ENCODE peak calls at places on chromosomes 2 and 18, in six cellular contexts. One of them, this sample, is unnamed. For H3K4me1, the result is how much of the 10 kb centered on the place peaks cover.

GRCh38 chr2:202135111-202135874 is 62.2 kb downstream of the KIAA2012 start:
- DNase-seq in A549: no peak
- DNase-seq in CD4-positive, alpha-beta memory T cell: no peak
- DNase-seq in breast epithelium: peak
- DNase-seq in thoracic aorta: peak
- DNase-seq in H1: no peak
- DNase-seq in this sample: no peak

GRCh38 chr2:116879646-116880045 is 934.8 kb upstream of the DDX18 start:
- DNase-seq in A549: no peak
- DNase-seq in CD4-positive, alpha-beta memory T cell: no peak
- DNase-seq in breast epithelium: no peak
- DNase-seq in thoracic aorta: no peak
- DNase-seq in H1: no peak
- DNase-seq in this sample: no peak

GRCh38 chr2:216773072-216773471 is 77.7 kb upstream of the IGFBP5 start:
- DNase-seq in A549: no peak
- DNase-seq in CD4-positive, alpha-beta memory T cell: no peak
- DNase-seq in breast epithelium: no peak
- DNase-seq in thoracic aorta: no peak
- DNase-seq in H1: no peak
- DNase-seq in this sample: peak

GRCh38 chr2:191935247-191935646 is 88.4 kb upstream of the CAVIN2 start:
- DNase-seq in A549: no peak
- DNase-seq in CD4-positive, alpha-beta memory T cell: no peak
- DNase-seq in breast epithelium: no peak
- DNase-seq in thoracic aorta: no peak
- DNase-seq in H1: no peak
- DNase-seq in this sample: no peak

GRCh38 chr18:63773616-63774015 is 1.6 kb upstream of the SERPINB7 start:
- DNase-seq in A549: no peak
- DNase-seq in CD4-positive, alpha-beta memory T cell: no peak
- DNase-seq in breast epithelium: no peak
- DNase-seq in thoracic aorta: no peak
- DNase-seq in H1: no peak
- DNase-seq in this sample: no peak

GRCh38 chr2:118325556-118325955 is 237.3 kb downstream of the INSIG2 start:
- DNase-seq in A549: no peak
- DNase-seq in CD4-positive, alpha-beta memory T cell: no peak
- DNase-seq in breast epithelium: no peak
- DNase-seq in thoracic aorta: no peak
- DNase-seq in H1: no peak
- DNase-seq in this sample: no peak

GRCh38 chr2:158221055-158222021 is 119.7 kb downstream of the UPP2 start:
- DNase-seq in A549: no peak
- DNase-seq in CD4-positive, alpha-beta memory T cell: no peak
- DNase-seq in breast epithelium: no peak
- DNase-seq in thoracic aorta: no peak
- DNase-seq in H1: no peak
- DNase-seq in this sample: peak

GRCh38 chr2:98828369-98828744 is 97.4 kb upstream of the MGAT4A start:
- DNase-seq in A549: no peak
- DNase-seq in CD4-positive, alpha-beta memory T cell: no peak
- DNase-seq in breast epithelium: no peak
- DNase-seq in thoracic aorta: no peak
- DNase-seq in H1: no peak
- DNase-seq in this sample: no peak

GRCh38 chr2:200944467-200945394 is 18.7 kb downstream of the ORC2 start:
- DNase-seq in A549: peak
- DNase-seq in CD4-positive, alpha-beta memory T cell: no peak
- DNase-seq in breast epithelium: no peak
- DNase-seq in thoracic aorta: no peak
- DNase-seq in H1: no peak
- DNase-seq in this sample: no peak

GRCh38 chr2:157279331-157279730 is 21.8 kb downstream of the GALNT5 start:
- DNase-seq in A549: no peak
- DNase-seq in CD4-positive, alpha-beta memory T cell: no peak
- DNase-seq in breast epithelium: no peak
- DNase-seq in thoracic aorta: no peak
- DNase-seq in H1: no peak
- DNase-seq in this sample: no peak

GRCh38 chr2:133286326-133286922 is 281.8 kb downstream of the NCKAP5 start:
- DNase-seq in A549: no peak
- DNase-seq in CD4-positive, alpha-beta memory T cell: no peak
- DNase-seq in breast epithelium: no peak
- DNase-seq in thoracic aorta: no peak
- DNase-seq in H1: no peak
- DNase-seq in this sample: no peak

GRCh38 chr2:33069894-33070651 is 123.3 kb downstream of the LTBP1 start:
- DNase-seq in A549: peak
- DNase-seq in CD4-positive, alpha-beta memory T cell: no peak
- DNase-seq in breast epithelium: peak
- DNase-seq in thoracic aorta: peak
- DNase-seq in H1: peak
- DNase-seq in this sample: no peak

GRCh38 chr2:160309585-160309984 is 109.5 kb upstream of the ITGB6 start:
- DNase-seq in A549: no peak
- DNase-seq in CD4-positive, alpha-beta memory T cell: no peak
- DNase-seq in breast epithelium: no peak
- DNase-seq in thoracic aorta: no peak
- DNase-seq in H1: no peak
- DNase-seq in this sample: no peak

GRCh38 chr18:22563098-22563707 is 145.5 kb upstream of the CTAGE1 start:
- DNase-seq in A549: peak
- DNase-seq in CD4-positive, alpha-beta memory T cell: no peak
- DNase-seq in breast epithelium: peak
- DNase-seq in thoracic aorta: no peak
- DNase-seq in H1: no peak
- DNase-seq in this sample: peak

GRCh38 chr2:179657068-179657467 is 204.3 kb downstream of the ZNF385B start:
- DNase-seq in A549: no peak
- DNase-seq in CD4-positive, alpha-beta memory T cell: no peak
- DNase-seq in breast epithelium: no peak
- DNase-seq in thoracic aorta: no peak
- DNase-seq in H1: no peak
- DNase-seq in this sample: no peak

GRCh38 chr2:181517685-181518301 is 60.6 kb downstream of the ITGA4 start:
- DNase-seq in A549: no peak
- DNase-seq in CD4-positive, alpha-beta memory T cell: no peak
- DNase-seq in breast epithelium: peak
- DNase-seq in thoracic aorta: no peak
- DNase-seq in H1: no peak
- DNase-seq in this sample: no peak

GRCh38 chr2:197130318-197130717 is 180.3 kb downstream of the ANKRD44 start:
- DNase-seq in A549: no peak
- DNase-seq in CD4-positive, alpha-beta memory T cell: peak
- DNase-seq in breast epithelium: no peak
- DNase-seq in thoracic aorta: no peak
- DNase-seq in H1: no peak
- DNase-seq in this sample: no peak

GRCh38 chr2:88591684-88592083 is 35.6 kb downstream of the EIF2AK3 start:
- DNase-seq in A549: no peak
- DNase-seq in CD4-positive, alpha-beta memory T cell: no peak
- DNase-seq in breast epithelium: no peak
- DNase-seq in thoracic aorta: no peak
- DNase-seq in H1: no peak
- DNase-seq in this sample: no peak

GRCh38 chr2:100185105-100185504 is 42.7 kb upstream of the AFF3 start:
- DNase-seq in A549: no peak
- DNase-seq in CD4-positive, alpha-beta memory T cell: no peak
- DNase-seq in breast epithelium: no peak
- DNase-seq in thoracic aorta: no peak
- DNase-seq in H1: no peak
- DNase-seq in this sample: no peak

GRCh38 chr18:39450958-39451357 is 1885.4 kb upstream of the CELF4 start:
- DNase-seq in A549: no peak
- DNase-seq in CD4-positive, alpha-beta memory T cell: no peak
- DNase-seq in breast epithelium: no peak
- DNase-seq in thoracic aorta: no peak
- DNase-seq in H1: no peak
- DNase-seq in this sample: no peak

GRCh38 chr18:984004-984403 is 79.3 kb downstream of the ADCYAP1 start:
- DNase-seq in A549: no peak
- DNase-seq in CD4-positive, alpha-beta memory T cell: no peak
- DNase-seq in breast epithelium: no peak
- DNase-seq in thoracic aorta: no peak
- DNase-seq in H1: no peak
- DNase-seq in this sample: no peak

GRCh38 chr2:74501335-74502071 is 2.1 kb upstream of the LBX2 start:
- DNase-seq in A549: no peak
- DNase-seq in CD4-positive, alpha-beta memory T cell: no peak
- DNase-seq in breast epithelium: no peak
- DNase-seq in thoracic aorta: no peak
- DNase-seq in H1: no peak
- DNase-seq in this sample: no peak

GRCh38 chr2:74499269-74499939 is at the start of gene LBX2:
- DNase-seq in A549: no peak
- DNase-seq in CD4-positive, alpha-beta memory T cell: no peak
- DNase-seq in breast epithelium: no peak
- DNase-seq in thoracic aorta: no peak
- DNase-seq in H1: no peak
- DNase-seq in this sample: no peak

GRCh38 chr2:74502147-74502719 is 2.8 kb upstream of the LBX2 start:
- DNase-seq in A549: no peak
- DNase-seq in CD4-positive, alpha-beta memory T cell: no peak
- DNase-seq in breast epithelium: no peak
- DNase-seq in thoracic aorta: no peak
- DNase-seq in H1: no peak
- DNase-seq in this sample: no peak

GRCh38 chr2:74499940-74500577 is 656 bp upstream of the LBX2 start:
- DNase-seq in A549: no peak
- DNase-seq in CD4-positive, alpha-beta memory T cell: no peak
- DNase-seq in breast epithelium: no peak
- DNase-seq in thoracic aorta: no peak
- DNase-seq in H1: no peak
- DNase-seq in this sample: no peak

DNA sequence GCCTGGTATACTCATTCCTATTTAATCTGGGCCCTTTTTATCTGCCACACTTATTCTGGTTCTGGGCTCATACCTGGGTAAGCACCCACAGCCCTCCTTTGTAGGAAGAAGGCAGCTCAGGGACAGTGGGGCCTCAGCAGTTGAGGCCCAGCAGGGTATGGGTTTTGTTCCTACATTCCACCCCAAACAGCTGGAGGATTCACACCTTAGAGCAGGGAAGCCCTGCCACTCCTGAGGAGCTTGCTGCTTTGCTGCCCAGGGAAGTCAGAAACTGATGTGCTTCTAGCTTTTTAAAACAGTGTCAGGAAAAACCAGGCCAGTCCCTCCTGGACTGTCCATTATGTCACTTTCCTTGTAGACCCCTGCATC is 1.2 kb upstream of the LBX2 start:
- DNase-seq in A549: no peak
- DNase-seq in CD4-positive, alpha-beta memory T cell: no peak
- DNase-seq in breast epithelium: no peak
- DNase-seq in thoracic aorta: no peak
- DNase-seq in H1: no peak
- DNase-seq in this sample: no peak
- H3K4me1 ChIP-seq in A549: under half
- H3K4me1 ChIP-seq in CD4-positive, alpha-beta memory T cell: under half
- H3K4me1 ChIP-seq in breast epithelium: under half
- H3K4me1 ChIP-seq in thoracic aorta: under half
- H3K4me1 ChIP-seq in H1: under half
- H3K4me1 ChIP-seq in this sample: under half

DNA sequence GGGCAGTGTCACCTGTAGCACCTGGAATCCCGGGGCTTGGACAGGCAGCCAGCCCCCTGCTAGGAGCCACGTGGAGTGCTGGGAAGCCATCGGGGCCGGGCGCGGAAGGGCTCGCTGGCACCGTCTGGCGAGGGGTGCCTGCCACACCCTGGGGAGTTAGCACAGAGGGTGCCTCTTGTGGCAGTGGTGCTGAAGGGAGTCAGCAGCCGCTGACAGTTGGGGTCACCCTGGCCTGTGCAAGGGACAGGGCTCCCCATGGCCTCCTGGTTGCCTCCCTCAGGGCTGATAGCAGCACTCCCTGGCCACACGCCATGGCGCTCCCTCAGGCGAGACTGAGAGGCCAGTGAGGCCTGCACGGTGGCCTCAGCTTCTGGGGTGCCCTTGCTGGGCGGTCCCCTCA is 13.9 kb upstream of the D2HGDH start:
- DNase-seq in A549: no peak
- DNase-seq in CD4-positive, alpha-beta memory T cell: no peak
- DNase-seq in breast epithelium: no peak
- DNase-seq in thoracic aorta: no peak
- DNase-seq in H1: no peak
- DNase-seq in this sample: no peak
- H3K4me1 ChIP-seq in A549: under half
- H3K4me1 ChIP-seq in CD4-positive, alpha-beta memory T cell: under half
- H3K4me1 ChIP-seq in breast epithelium: under half
- H3K4me1 ChIP-seq in thoracic aorta: under half
- H3K4me1 ChIP-seq in H1: under half
- H3K4me1 ChIP-seq in this sample: under half

DNA sequence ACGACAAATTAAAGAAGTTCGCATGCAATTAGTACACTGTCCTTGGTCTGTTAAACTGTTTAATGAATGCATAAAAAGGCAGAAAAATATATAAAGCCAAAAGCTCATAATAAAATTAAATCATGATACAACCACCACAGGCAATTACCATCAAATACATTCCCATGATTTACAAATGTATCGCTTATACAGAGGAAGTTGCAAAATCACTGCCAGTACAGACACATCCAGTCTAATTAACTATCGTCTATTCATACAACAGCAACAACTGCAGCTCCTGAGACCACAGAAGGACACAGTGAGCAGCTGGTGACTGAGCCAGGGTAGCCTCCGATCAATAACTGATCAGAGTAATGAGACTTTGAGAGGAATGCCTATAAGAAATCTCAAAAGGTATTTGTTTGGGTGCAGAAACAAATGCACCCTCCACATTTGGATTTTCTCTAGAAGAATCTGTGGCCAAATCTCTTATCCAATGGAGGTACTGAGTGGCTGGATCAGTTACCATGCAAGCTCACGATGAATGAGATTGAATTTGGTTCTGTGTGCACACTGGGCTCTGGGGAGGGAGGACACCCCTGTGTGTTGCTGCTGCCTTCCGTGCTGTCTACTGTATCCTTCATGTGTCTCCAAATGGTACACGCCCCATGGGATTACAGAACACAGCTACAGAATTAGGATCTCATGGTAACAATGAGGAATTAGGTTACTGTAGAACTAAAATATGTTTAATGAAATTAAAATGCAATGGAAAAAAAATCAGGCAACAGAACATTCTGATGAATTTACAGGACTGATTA is 119.6 kb downstream of the MBP start:
- DNase-seq in A549: no peak
- DNase-seq in CD4-positive, alpha-beta memory T cell: no peak
- DNase-seq in breast epithelium: no peak
- DNase-seq in thoracic aorta: no peak
- DNase-seq in H1: no peak
- DNase-seq in this sample: no peak
- H3K4me1 ChIP-seq in A549: under half
- H3K4me1 ChIP-seq in CD4-positive, alpha-beta memory T cell: under half
- H3K4me1 ChIP-seq in breast epithelium: under half
- H3K4me1 ChIP-seq in thoracic aorta: under half
- H3K4me1 ChIP-seq in H1: under half
- H3K4me1 ChIP-seq in this sample: under half

DNA sequence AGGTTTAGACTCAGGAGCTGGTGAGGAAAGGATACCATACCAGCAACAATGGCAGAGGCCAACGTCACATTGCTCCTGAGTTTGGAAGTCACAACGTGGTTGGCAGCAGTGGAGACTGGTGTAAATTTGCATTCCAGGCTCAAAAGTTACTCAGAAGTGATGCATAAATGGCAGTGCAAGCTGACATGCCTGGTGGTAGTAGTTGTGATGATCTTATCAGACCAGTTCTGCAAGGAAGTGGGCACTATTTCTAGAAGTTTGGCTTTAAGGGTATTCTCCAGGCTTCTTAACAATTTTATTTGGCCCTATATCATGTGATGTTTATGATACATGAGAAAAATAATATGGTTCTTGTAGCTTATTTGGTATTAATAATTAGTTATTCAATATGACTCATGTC is 37.8 kb downstream of the CXCR4 start:
- DNase-seq in A549: no peak
- DNase-seq in CD4-positive, alpha-beta memory T cell: no peak
- DNase-seq in breast epithelium: no peak
- DNase-seq in thoracic aorta: no peak
- DNase-seq in H1: no peak
- DNase-seq in this sample: no peak
- H3K4me1 ChIP-seq in A549: under half
- H3K4me1 ChIP-seq in CD4-positive, alpha-beta memory T cell: under half
- H3K4me1 ChIP-seq in breast epithelium: under half
- H3K4me1 ChIP-seq in thoracic aorta: under half
- H3K4me1 ChIP-seq in H1: under half
- H3K4me1 ChIP-seq in this sample: under half